ENCODE peak calls at places on chromosomes 5 and 9, in ten cellular contexts. One of them, this sample, is unnamed.

GRCh38 chr9:116274293-116274692 is 120.7 kb downstream of the PAPPA start:
- DNase-seq in heart right ventricle: no peak
- DNase-seq in fibroblast of lung: no peak
- DNase-seq in RCC 7860: peak
- DNase-seq in NT2/D1: no peak
- DNase-seq in DMS 273 treated with DMSO at 0.1 percent for 48 hours: no peak
- DNase-seq in astrocyte of the hippocampus: peak
- DNase-seq in HEK293T: no peak
- DNase-seq in AG09319: no peak
- DNase-seq in endothelial cell of umbilical vein: no peak
- DNase-seq in this sample: peak

GRCh38 chr9:120394058-120394669 is 185.8 kb downstream of the CDK5RAP2 start:
- DNase-seq in heart right ventricle: no peak
- DNase-seq in fibroblast of lung: peak
- DNase-seq in RCC 7860: peak
- DNase-seq in NT2/D1: no peak
- DNase-seq in DMS 273 treated with DMSO at 0.1 percent for 48 hours: no peak
- DNase-seq in astrocyte of the hippocampus: peak
- DNase-seq in HEK293T: no peak
- DNase-seq in AG09319: peak
- DNase-seq in endothelial cell of umbilical vein: no peak
- DNase-seq in this sample: peak

GRCh38 chr5:172266676-172267092 is 16.9 kb downstream of the UBTD2 start:
- DNase-seq in heart right ventricle: no peak
- DNase-seq in fibroblast of lung: peak
- DNase-seq in RCC 7860: no peak
- DNase-seq in NT2/D1: no peak
- DNase-seq in DMS 273 treated with DMSO at 0.1 percent for 48 hours: no peak
- DNase-seq in astrocyte of the hippocampus: peak
- DNase-seq in HEK293T: no peak
- DNase-seq in AG09319: no peak
- DNase-seq in endothelial cell of umbilical vein: no peak
- DNase-seq in this sample: no peak

GRCh38 chr9:758147-758546 is 83.3 kb upstream of the DMRT1 start:
- DNase-seq in heart right ventricle: no peak
- DNase-seq in fibroblast of lung: no peak
- DNase-seq in RCC 7860: no peak
- DNase-seq in NT2/D1: no peak
- DNase-seq in DMS 273 treated with DMSO at 0.1 percent for 48 hours: no peak
- DNase-seq in astrocyte of the hippocampus: no peak
- DNase-seq in HEK293T: no peak
- DNase-seq in AG09319: no peak
- DNase-seq in endothelial cell of umbilical vein: no peak
- DNase-seq in this sample: no peak

GRCh38 chr9:31519011-31519410 is 865.4 kb upstream of the ACO1 start:
- DNase-seq in heart right ventricle: no peak
- DNase-seq in fibroblast of lung: no peak
- DNase-seq in RCC 7860: no peak
- DNase-seq in NT2/D1: peak
- DNase-seq in DMS 273 treated with DMSO at 0.1 percent for 48 hours: no peak
- DNase-seq in astrocyte of the hippocampus: no peak
- DNase-seq in HEK293T: no peak
- DNase-seq in AG09319: no peak
- DNase-seq in endothelial cell of umbilical vein: no peak
- DNase-seq in this sample: no peak

GRCh38 chr5:56566374-56567249 is 248.7 kb upstream of the MAP3K1 start:
- DNase-seq in heart right ventricle: no peak
- DNase-seq in fibroblast of lung: no peak
- DNase-seq in RCC 7860: no peak
- DNase-seq in NT2/D1: no peak
- DNase-seq in DMS 273 treated with DMSO at 0.1 percent for 48 hours: no peak
- DNase-seq in astrocyte of the hippocampus: no peak
- DNase-seq in HEK293T: no peak
- DNase-seq in AG09319: no peak
- DNase-seq in endothelial cell of umbilical vein: no peak
- DNase-seq in this sample: no peak

GRCh38 chr5:113276493-113276892 is 158.3 kb downstream of the TSSK1B start:
- DNase-seq in heart right ventricle: no peak
- DNase-seq in fibroblast of lung: no peak
- DNase-seq in RCC 7860: no peak
- DNase-seq in NT2/D1: no peak
- DNase-seq in DMS 273 treated with DMSO at 0.1 percent for 48 hours: no peak
- DNase-seq in astrocyte of the hippocampus: no peak
- DNase-seq in HEK293T: no peak
- DNase-seq in AG09319: no peak
- DNase-seq in endothelial cell of umbilical vein: no peak
- DNase-seq in this sample: no peak

GRCh38 chr5:124990723-124991122 is 244.3 kb upstream of the ZNF608 start:
- DNase-seq in heart right ventricle: no peak
- DNase-seq in fibroblast of lung: no peak
- DNase-seq in RCC 7860: no peak
- DNase-seq in NT2/D1: no peak
- DNase-seq in DMS 273 treated with DMSO at 0.1 percent for 48 hours: no peak
- DNase-seq in astrocyte of the hippocampus: no peak
- DNase-seq in HEK293T: no peak
- DNase-seq in AG09319: no peak
- DNase-seq in endothelial cell of umbilical vein: no peak
- DNase-seq in this sample: no peak

GRCh38 chr9:89445135-89445797 is 52.6 kb downstream of the SEMA4D start:
- DNase-seq in heart right ventricle: no peak
- DNase-seq in fibroblast of lung: no peak
- DNase-seq in RCC 7860: no peak
- DNase-seq in NT2/D1: no peak
- DNase-seq in DMS 273 treated with DMSO at 0.1 percent for 48 hours: no peak
- DNase-seq in astrocyte of the hippocampus: no peak
- DNase-seq in HEK293T: no peak
- DNase-seq in AG09319: no peak
- DNase-seq in endothelial cell of umbilical vein: no peak
- DNase-seq in this sample: no peak

GRCh38 chr9:73179594-73179993 is 27.9 kb downstream of the ANXA1 start:
- DNase-seq in heart right ventricle: no peak
- DNase-seq in fibroblast of lung: no peak
- DNase-seq in RCC 7860: peak
- DNase-seq in NT2/D1: no peak
- DNase-seq in DMS 273 treated with DMSO at 0.1 percent for 48 hours: no peak
- DNase-seq in astrocyte of the hippocampus: peak
- DNase-seq in HEK293T: no peak
- DNase-seq in AG09319: no peak
- DNase-seq in endothelial cell of umbilical vein: no peak
- DNase-seq in this sample: peak

GRCh38 chr5:78004559-78004958 is 228.4 kb upstream of the TBCA start:
- DNase-seq in heart right ventricle: no peak
- DNase-seq in fibroblast of lung: no peak
- DNase-seq in RCC 7860: no peak
- DNase-seq in NT2/D1: no peak
- DNase-seq in DMS 273 treated with DMSO at 0.1 percent for 48 hours: no peak
- DNase-seq in astrocyte of the hippocampus: no peak
- DNase-seq in HEK293T: no peak
- DNase-seq in AG09319: no peak
- DNase-seq in endothelial cell of umbilical vein: no peak
- DNase-seq in this sample: no peak

GRCh38 chr5:179413711-179414458 is 68.6 kb upstream of the ADAMTS2 start:
- DNase-seq in heart right ventricle: no peak
- DNase-seq in fibroblast of lung: no peak
- DNase-seq in RCC 7860: no peak
- DNase-seq in NT2/D1: no peak
- DNase-seq in DMS 273 treated with DMSO at 0.1 percent for 48 hours: no peak
- DNase-seq in astrocyte of the hippocampus: no peak
- DNase-seq in HEK293T: no peak
- DNase-seq in AG09319: no peak
- DNase-seq in endothelial cell of umbilical vein: no peak
- DNase-seq in this sample: no peak

GRCh38 chr5:61409568-61409967 is 77.5 kb downstream of the ZSWIM6 start:
- DNase-seq in heart right ventricle: no peak
- DNase-seq in fibroblast of lung: peak
- DNase-seq in RCC 7860: peak
- DNase-seq in NT2/D1: no peak
- DNase-seq in DMS 273 treated with DMSO at 0.1 percent for 48 hours: no peak
- DNase-seq in astrocyte of the hippocampus: peak
- DNase-seq in HEK293T: peak
- DNase-seq in AG09319: peak
- DNase-seq in endothelial cell of umbilical vein: peak
- DNase-seq in this sample: peak

GRCh38 chr9:125632321-125633115 is 74.5 kb downstream of the MAPKAP1 start:
- DNase-seq in heart right ventricle: no peak
- DNase-seq in fibroblast of lung: no peak
- DNase-seq in RCC 7860: peak
- DNase-seq in NT2/D1: no peak
- DNase-seq in DMS 273 treated with DMSO at 0.1 percent for 48 hours: no peak
- DNase-seq in astrocyte of the hippocampus: peak
- DNase-seq in HEK293T: no peak
- DNase-seq in AG09319: no peak
- DNase-seq in endothelial cell of umbilical vein: peak
- DNase-seq in this sample: no peak

GRCh38 chr9:101796044-101796443 is 57.6 kb upstream of the GRIN3A start:
- DNase-seq in heart right ventricle: no peak
- DNase-seq in fibroblast of lung: no peak
- DNase-seq in RCC 7860: no peak
- DNase-seq in NT2/D1: no peak
- DNase-seq in DMS 273 treated with DMSO at 0.1 percent for 48 hours: no peak
- DNase-seq in astrocyte of the hippocampus: no peak
- DNase-seq in HEK293T: no peak
- DNase-seq in AG09319: no peak
- DNase-seq in endothelial cell of umbilical vein: no peak
- DNase-seq in this sample: no peak

GRCh38 chr5:1108008-1108864 is 3.6 kb downstream of the SLC12A7 start:
- DNase-seq in heart right ventricle: no peak
- DNase-seq in fibroblast of lung: no peak
- DNase-seq in RCC 7860: no peak
- DNase-seq in NT2/D1: no peak
- DNase-seq in DMS 273 treated with DMSO at 0.1 percent for 48 hours: no peak
- DNase-seq in astrocyte of the hippocampus: no peak
- DNase-seq in HEK293T: no peak
- DNase-seq in AG09319: no peak
- DNase-seq in endothelial cell of umbilical vein: no peak
- DNase-seq in this sample: no peak

GRCh38 chr5:53112909-53113308 is 3.4 kb upstream of the MOCS2 start:
- DNase-seq in heart right ventricle: no peak
- DNase-seq in fibroblast of lung: no peak
- DNase-seq in RCC 7860: no peak
- DNase-seq in NT2/D1: no peak
- DNase-seq in DMS 273 treated with DMSO at 0.1 percent for 48 hours: no peak
- DNase-seq in astrocyte of the hippocampus: no peak
- DNase-seq in HEK293T: no peak
- DNase-seq in AG09319: no peak
- DNase-seq in endothelial cell of umbilical vein: no peak
- DNase-seq in this sample: no peak

GRCh38 chr9:71106992-71107391 is 14.4 kb downstream of the TRPM3 start:
- DNase-seq in heart right ventricle: no peak
- DNase-seq in fibroblast of lung: no peak
- DNase-seq in RCC 7860: no peak
- DNase-seq in NT2/D1: no peak
- DNase-seq in DMS 273 treated with DMSO at 0.1 percent for 48 hours: no peak
- DNase-seq in astrocyte of the hippocampus: no peak
- DNase-seq in HEK293T: no peak
- DNase-seq in AG09319: no peak
- DNase-seq in endothelial cell of umbilical vein: no peak
- DNase-seq in this sample: no peak

GRCh38 chr9:134325096-134325812 is 1.0 kb upstream of the RXRA start:
- DNase-seq in heart right ventricle: peak
- DNase-seq in fibroblast of lung: peak
- DNase-seq in RCC 7860: peak
- DNase-seq in NT2/D1: no peak
- DNase-seq in DMS 273 treated with DMSO at 0.1 percent for 48 hours: no peak
- DNase-seq in astrocyte of the hippocampus: peak
- DNase-seq in HEK293T: no peak
- DNase-seq in AG09319: no peak
- DNase-seq in endothelial cell of umbilical vein: peak
- DNase-seq in this sample: peak

GRCh38 chr5:106680330-106680729 is 990.4 kb downstream of the EFNA5 start:
- DNase-seq in heart right ventricle: no peak
- DNase-seq in fibroblast of lung: peak
- DNase-seq in RCC 7860: no peak
- DNase-seq in NT2/D1: no peak
- DNase-seq in DMS 273 treated with DMSO at 0.1 percent for 48 hours: no peak
- DNase-seq in astrocyte of the hippocampus: peak
- DNase-seq in HEK293T: no peak
- DNase-seq in AG09319: no peak
- DNase-seq in endothelial cell of umbilical vein: peak
- DNase-seq in this sample: peak